ENCODE peak calls at places on chromosomes 12 and 14, in six cellular contexts. M, A, C, F, O and R are unnamed samples.

GRCh38 chr14:91113829-91114078 is at the start of gene DGLUCY:
- DNase-seq in M (peak), O (no peak), C (peak), F (peak), A (peak), R (peak)

GRCh38 chr12:14247166-14247565 is 118.3 kb upstream of the ATF7IP start:
- DNase-seq in F (no peak), M (no peak), O (no peak), C (no peak), A (no peak), R (no peak)

GRCh38 chr12:2553388-2554126 is 241.2 kb upstream of the FKBP4 start:
- DNase-seq in C (no peak), A (no peak), F (no peak), M (no peak), O (no peak), R (no peak)

GRCh38 chr12:105330938-105331804 is 680 bp downstream of the C12orf75 start:
- DNase-seq in A (peak), O (no peak), F (peak), M (no peak), C (peak), R (no peak)

GRCh38 chr12:121145221-121145620 is 12.5 kb downstream of the P2RX7 start:
- DNase-seq in C (no peak), A (no peak), F (no peak), O (no peak), M (peak), R (no peak)

GRCh38 chr14:96011609-96012008 is 27.6 kb upstream of the C14orf132 start:
- DNase-seq in M (no peak), F (no peak), O (no peak), C (no peak), A (no peak), R (no peak)

GRCh38 chr14:72736348-72736747 is 157.6 kb downstream of the DPF3 start:
- DNase-seq in C (no peak), M (peak), O (peak), F (no peak), A (no peak), R (no peak)

GRCh38 chr12:40768125-40768864 is 76.1 kb downstream of the CNTN1 start:
- DNase-seq in F (no peak), M (no peak), A (no peak), O (no peak), C (no peak), R (no peak)

GRCh38 chr14:65214741-65215140 is 112.4 kb upstream of the MAX start:
- DNase-seq in O (no peak), A (peak), M (no peak), F (peak), C (no peak), R (no peak)

GRCh38 chr12:121926874-121927706 is 8.7 kb downstream of the CFAP251 start:
- DNase-seq in C (no peak), O (no peak), A (no peak), F (no peak), M (no peak), R (no peak)

GRCh38 chr12:12539411-12539810 is 23.3 kb downstream of the DUSP16 start:
- DNase-seq in C (no peak), O (no peak), A (peak), M (no peak), F (no peak), R (no peak)

GRCh38 chr12:113005759-113006158 is 27.4 kb downstream of the OAS2 start:
- DNase-seq in M (no peak), C (no peak), F (no peak), O (no peak), A (no peak), R (no peak)

GRCh38 chr12:91511795-91512420 is 329.3 kb upstream of the DCN start:
- DNase-seq in C (no peak), M (no peak), O (no peak), A (no peak), F (no peak), R (no peak)

GRCh38 chr12:12598864-12599263 is 12.8 kb upstream of the CREBL2 start:
- DNase-seq in M (no peak), F (no peak), A (no peak), O (no peak), C (no peak), R (no peak)

GRCh38 chr12:122137681-122138080 is 36.3 kb downstream of the IL31 start:
- DNase-seq in C (no peak), M (no peak), F (no peak), A (no peak), O (no peak), R (no peak)

GRCh38 chr12:62834971-62835547 is 99.9 kb downstream of the PPM1H start:
- DNase-seq in F (no peak), C (no peak), M (peak), O (no peak), A (no peak), R (no peak)

GRCh38 chr12:79233341-79233761 is 368.8 kb downstream of the SYT1 start:
- DNase-seq in C (no peak), O (no peak), A (no peak), F (no peak), M (no peak), R (no peak)

GRCh38 chr14:68143341-68143807 is 323.8 kb downstream of the RAD51B start:
- DNase-seq in C (peak), F (peak), A (peak), M (peak), O (peak), R (no peak)

GRCh38 chr12:94593822-94594442 is 56.4 kb downstream of the TMCC3 start:
- DNase-seq in M (no peak), F (no peak), C (no peak), A (no peak), O (peak), R (no peak)

GRCh38 chr12:102439391-102440108 is 40.8 kb downstream of the IGF1 start:
- DNase-seq in C (no peak), F (no peak), O (no peak), M (no peak), A (no peak), R (no peak)

GRCh38 chr12:64833928-64834327 is 9.5 kb downstream of the TBC1D30 start:
- DNase-seq in O (no peak), F (no peak), A (no peak), M (no peak), C (no peak), R (no peak)

GRCh38 chr12:46389130-46389616 is 16.6 kb upstream of the SLC38A2 start:
- DNase-seq in O (peak), C (no peak), A (no peak), F (peak), M (peak), R (no peak)

GRCh38 chr12:131830335-131831020 is 2.3 kb downstream of the MMP17 start:
- DNase-seq in C (peak), O (peak), F (peak), M (peak), A (peak), R (peak)

GRCh38 chr12:109189291-109189690 is 72.9 kb downstream of the ACACB start:
- DNase-seq in M (no peak), C (no peak), A (no peak), O (no peak), F (no peak), R (no peak)

GRCh38 chr12:121391619-121392324 is 8.1 kb upstream of the RNF34 start:
- DNase-seq in M (peak), A (peak), O (no peak), F (no peak), C (no peak), R (no peak)

GRCh38 chr12:52766351-52767019 is 10.7 kb downstream of the KRT76 start:
- DNase-seq in A (no peak), O (no peak), F (no peak), M (no peak), C (no peak), R (no peak)

GRCh38 chr14:73149753-73150152 is 13.4 kb downstream of the PSEN1 start:
- DNase-seq in M (no peak), O (no peak), F (no peak), A (no peak), C (no peak), R (no peak)

GRCh38 chr12:115070313-115070712 is 386.3 kb upstream of the TBX3 start:
- DNase-seq in O (no peak), M (no peak), C (no peak), A (no peak), F (no peak), R (no peak)

GRCh38 chr12:32273063-32273521 is 126.3 kb upstream of the FGD4 start:
- DNase-seq in F (no peak), O (no peak), M (peak), C (no peak), A (no peak), R (no peak)

GRCh38 chr14:74793506-74794155 is 30.5 kb downstream of the YLPM1 start:
- DNase-seq in F (no peak), A (no peak), O (no peak), C (no peak), M (no peak), R (no peak)
- TF ChIP-seq CTCF in F (no peak), A (no peak), O (peak), C (no peak), M (peak), R (peak)

GRCh38 chr14:76109087-76109880 is 42.4 kb upstream of the GPATCH2L start:
- DNase-seq in O (no peak), M (no peak), C (no peak), F (peak), A (no peak), R (no peak)

GRCh38 chr14:76106188-76106587 is 45.5 kb upstream of the GPATCH2L start:
- DNase-seq in O (no peak), A (no peak), C (no peak), F (no peak), M (no peak), R (no peak)

GRCh38 chr14:76101980-76102379 is 49.7 kb upstream of the GPATCH2L start:
- DNase-seq in C (no peak), O (no peak), M (no peak), A (no peak), F (no peak), R (no peak)

GRCh38 chr14:76101384-76101783 is 50.3 kb upstream of the GPATCH2L start:
- DNase-seq in M (no peak), F (no peak), A (no peak), O (no peak), C (no peak), R (no peak)

GRCh38 chr14:76104802-76105355 is 46.8 kb upstream of the GPATCH2L start:
- DNase-seq in M (no peak), A (no peak), C (no peak), F (no peak), O (no peak), R (no peak)
- TF ChIP-seq CTCF in M (no peak), A (no peak), C (no peak), F (no peak), O (no peak), R (no peak)

GRCh38 chr12:58832920-58833319 is 87.4 kb downstream of the LRIG3 start:
- DNase-seq in A (no peak), C (no peak), M (no peak), O (no peak), F (no peak), R (no peak)

GRCh38 chr12:58833844-58834243 is 86.5 kb downstream of the LRIG3 start:
- DNase-seq in M (no peak), C (no peak), A (no peak), O (no peak), F (no peak), R (no peak)
- TF ChIP-seq CTCF in M (no peak), C (no peak), A (no peak), O (no peak), F (no peak), R (no peak)

GRCh38 chr14:103052407-103052806 is 4.9 kb downstream of the CDC42BPB start:
- DNase-seq in C (no peak), F (no peak), M (no peak), O (no peak), A (no peak), R (no peak)
- TF ChIP-seq CTCF in C (no peak), F (no peak), M (no peak), O (no peak), A (no peak), R (no peak)